ENCODE peak calls at places on chromosomes 5 and 9, in six cellular contexts. A is MV-4-11; Q is NCI-H2227 treated with DMSO at 0.1 percent for 48 hours; F is stimulated activated CD8-positive, alpha-beta memory T cell treated with anti-CD3 and anti-CD28 coated beads, Interleukin-12 subunit alpha, Interleukin-12 subunit beta, amount 100 ng/mL, for 1 hour; Y is cardiac septum; I is AG10803. G is an unnamed sample.

GRCh38 chr9:91847576-91847975 is 102.5 kb downstream of the ROR2 start:
- DNase-seq in Y (no peak), F (no peak), I (peak), Q (no peak), A (no peak), G (no peak)

GRCh38 chr5:154475613-154476342 is 2.2 kb downstream of the HAND1 start:
- DNase-seq in F (no peak), A (no peak), Q (no peak), I (no peak), Y (no peak), G (no peak)

GRCh38 chr9:123337971-123338370 is 18.0 kb upstream of the CRB2 start:
- DNase-seq in Q (no peak), Y (no peak), F (no peak), A (no peak), I (no peak), G (no peak)

GRCh38 chr5:14326035-14326909 is 183.1 kb downstream of the TRIO start:
- DNase-seq in Y (no peak), I (no peak), F (no peak), Q (peak), A (no peak), G (no peak)

GRCh38 chr5:83281658-83282057 is 189.9 kb upstream of the VCAN start:
- DNase-seq in I (peak), F (no peak), Q (no peak), Y (no peak), A (no peak), G (no peak)

GRCh38 chr9:131826966-131827525 is 87.2 kb upstream of the RAPGEF1 start:
- DNase-seq in Q (no peak), Y (no peak), I (no peak), F (no peak), A (no peak), G (no peak)

GRCh38 chr9:85723220-85723619 is 18.5 kb downstream of the AGTPBP1 start:
- DNase-seq in I (no peak), Q (no peak), F (peak), A (no peak), Y (peak), G (no peak)

GRCh38 chr5:55544341-55544740 is 9.6 kb upstream of the PLPP1 start:
- DNase-seq in Y (no peak), A (no peak), I (peak), F (no peak), Q (no peak), G (no peak)

GRCh38 chr5:98414938-98415337 is 358.5 kb upstream of the RGMB start:
- DNase-seq in A (no peak), F (no peak), I (peak), Q (no peak), Y (no peak), G (no peak)

GRCh38 chr9:79277916-79278447 is 293.8 kb upstream of the TLE4 start:
- DNase-seq in Y (no peak), A (no peak), F (no peak), I (no peak), Q (no peak), G (no peak)

GRCh38 chr9:113593682-113594281 is 130.3 kb downstream of the RGS3 start:
- DNase-seq in A (peak), I (peak), Q (peak), F (no peak), Y (peak), G (peak)

GRCh38 chr5:61329729-61330128 is 2.3 kb upstream of the ZSWIM6 start:
- DNase-seq in A (no peak), I (no peak), Q (no peak), Y (no peak), F (no peak), G (no peak)

GRCh38 chr5:39256472-39256871 is 37.1 kb upstream of the FYB1 start:
- DNase-seq in I (peak), Y (no peak), A (peak), Q (no peak), F (no peak), G (no peak)

GRCh38 chr5:80198920-80199319 is 56.9 kb downstream of the SERINC5 start:
- DNase-seq in Y (no peak), I (no peak), A (no peak), F (no peak), Q (no peak), G (no peak)

GRCh38 chr9:93325307-93326035 is 126.0 kb upstream of the FAM120A start:
- DNase-seq in Y (no peak), Q (no peak), F (no peak), I (no peak), A (no peak), G (no peak)

GRCh38 chr9:72997387-72997995 is 44.6 kb upstream of the ALDH1A1 start:
- DNase-seq in A (no peak), Y (no peak), I (no peak), F (no peak), Q (no peak), G (no peak)

GRCh38 chr9:38482918-38483592 is 58.8 kb upstream of the IGFBPL1 start:
- DNase-seq in A (no peak), Y (no peak), F (no peak), I (no peak), Q (no peak), G (no peak)

GRCh38 chr9:124003636-124004349 is 7.8 kb upstream of the LHX2 start:
- DNase-seq in Y (no peak), F (no peak), A (no peak), Q (no peak), I (no peak), G (no peak)

GRCh38 chr5:68450245-68450852 is 234.8 kb downstream of the PIK3R1 start:
- DNase-seq in I (no peak), F (no peak), Q (no peak), A (no peak), Y (no peak), G (no peak)

GRCh38 chr5:132066871-132067270 is 6.4 kb downstream of the IL3 start:
- DNase-seq in Q (no peak), A (no peak), Y (no peak), F (no peak), I (no peak), G (no peak)

GRCh38 chr5:76273491-76273890 is 129.6 kb upstream of the IQGAP2 start:
- DNase-seq in I (no peak), A (peak), Q (no peak), F (no peak), Y (no peak), G (no peak)

GRCh38 chr5:177086918-177087706 is 397 bp downstream of the FGFR4 start:
- DNase-seq in A (no peak), F (peak), Q (peak), Y (no peak), I (no peak), G (peak)

GRCh38 chr9:89022902-89023301 is 31.6 kb downstream of the S1PR3 start:
- DNase-seq in Q (no peak), A (no peak), Y (no peak), F (no peak), I (peak), G (no peak)

GRCh38 chr5:40477856-40478546 is 201.7 kb upstream of the PTGER4 start:
- DNase-seq in Q (no peak), I (peak), Y (no peak), F (no peak), A (no peak), G (no peak)

GRCh38 chr9:13116292-13116691 is 163.2 kb downstream of the MPDZ start:
- DNase-seq in Q (no peak), Y (no peak), I (no peak), F (no peak), A (no peak), G (no peak)

GRCh38 chr9:75239176-75239575 is 150.9 kb downstream of the OSTF1 start:
- DNase-seq in Y (no peak), F (no peak), A (peak), Q (no peak), I (peak), G (no peak)

GRCh38 chr5:16736158-16736994 is 119.6 kb upstream of the RETREG1 start:
- DNase-seq in Q (peak), F (no peak), A (no peak), I (peak), Y (no peak), G (no peak)

GRCh38 chr9:21813575-21814473 is 11.4 kb downstream of the MTAP start:
- DNase-seq in A (peak), Y (no peak), I (peak), F (peak), Q (peak), G (no peak)

GRCh38 chr9:137355445-137356365 is 53.6 kb upstream of the NRARP start:
- DNase-seq in Y (no peak), Q (no peak), F (no peak), A (no peak), I (no peak), G (no peak)

GRCh38 chr9:89877051-89878002 is 272.5 kb downstream of the GADD45G start:
- DNase-seq in Q (no peak), A (no peak), Y (peak), I (no peak), F (no peak), G (no peak)

GRCh38 chr9:93346240-93347112 is 105.0 kb upstream of the FAM120A start:
- DNase-seq in A (no peak), I (no peak), Y (no peak), F (no peak), Q (peak), G (peak)

GRCh38 chr5:141814064-141814982 is 63.9 kb downstream of the PCDH1 start:
- DNase-seq in I (no peak), Q (peak), F (peak), Y (peak), A (no peak), G (no peak)

GRCh38 chr9:33452828-33453271 is 5.5 kb upstream of the AQP3 start:
- DNase-seq in I (peak), Y (no peak), Q (peak), A (peak), F (no peak), G (no peak)

GRCh38 chr9:111896942-111897830 is 572 bp downstream of the UGCG start:
- DNase-seq in F (no peak), Q (peak), I (peak), A (no peak), Y (peak), G (peak)

GRCh38 chr9:78021692-78022091 is 9.9 kb downstream of the GNAQ start:
- DNase-seq in A (peak), I (no peak), Y (no peak), F (no peak), Q (no peak), G (no peak)

GRCh38 chr5:61784337-61784736 is 452.3 kb downstream of the ZSWIM6 start:
- DNase-seq in I (peak), F (no peak), Q (no peak), A (no peak), Y (no peak), G (no peak)

GRCh38 chr9:83708515-83709158 is 879 bp upstream of the UBQLN1 start:
- DNase-seq in A (peak), Q (no peak), F (peak), Y (peak), I (peak), G (peak)